ENCODE peak calls at places on chromosomes 16 and 17, in six cellular contexts. L, Y, O, Z, A and I are unnamed samples.
A peak's percentile ranks its signal among the peaks of the same experiment; 100 is the strongest.

GRCh38 chr17:77882481-77883212 is 75.9 kb upstream of the TNRC6C start:
- DNase-seq in Y (no peak), A (peak; percentile 38), Z (peak; percentile 83), L (peak; percentile 47), O (peak; percentile 85), I (peak; percentile 31)

GRCh38 chr17:67638871-67639270 is 78.9 kb upstream of the NOL11 start:
- DNase-seq in A (no peak), O (no peak), Y (no peak), L (no peak), Z (no peak), I (no peak)

GRCh38 chr16:88705076-88705684 is 1.0 kb downstream of the RNF166 start:
- DNase-seq in Z (peak; percentile 78), A (peak; percentile 37), O (peak; percentile 17), Y (no peak), L (no peak), I (no peak)

GRCh38 chr16:9275816-9276354 is 184.4 kb downstream of the HAPSTR1 start:
- DNase-seq in Y (no peak), Z (no peak), A (no peak), O (no peak), L (no peak), I (no peak)

GRCh38 chr16:82769845-82770244 is 143.1 kb downstream of the CDH13 start:
- DNase-seq in Z (no peak), A (no peak), Y (no peak), L (no peak), O (no peak), I (no peak)

GRCh38 chr16:27786881-27787625 is 237.1 kb downstream of the KATNIP start:
- DNase-seq in Y (no peak), L (no peak), A (no peak), Z (no peak), O (no peak), I (no peak)

GRCh38 chr17:45143767-45144198 is 4.5 kb upstream of the HEXIM1 start:
- DNase-seq in A (peak; percentile 91), Z (peak; percentile 92), L (peak; percentile 83), O (peak; percentile 74), Y (peak; percentile 56), I (no peak)

GRCh38 chr17:81667754-81668153 is 1.2 kb downstream of the CCDC137 start:
- DNase-seq in A (no peak), O (no peak), L (no peak), Z (peak; percentile 19), Y (no peak), I (no peak)

GRCh38 chr16:68370921-68371651 is 60.3 kb downstream of the PRMT7 start:
- DNase-seq in Y (no peak), Z (no peak), A (no peak), L (no peak), O (no peak), I (no peak)

GRCh38 chr16:67915831-67916723 is 15.6 kb downstream of the CTRL start:
- DNase-seq in L (peak; percentile 53), Z (no peak), Y (no peak), A (no peak), O (no peak), I (no peak)

GRCh38 chr16:81280393-81280792 is 34.4 kb upstream of the GAN start:
- DNase-seq in Y (no peak), Z (no peak), O (peak; percentile 1), L (no peak), A (no peak), I (no peak)

GRCh38 chr17:6305613-6306360 is 129.1 kb downstream of the AIPL1 start:
- DNase-seq in A (no peak), O (no peak), Z (no peak), Y (no peak), L (no peak), I (no peak)

GRCh38 chr16:68354816-68355215 is 44.0 kb downstream of the PRMT7 start:
- DNase-seq in O (no peak), L (no peak), Z (no peak), Y (no peak), A (no peak), I (no peak)

GRCh38 chr17:2700491-2701141 is 10.9 kb downstream of the CLUH start:
- DNase-seq in Z (no peak), A (no peak), Y (no peak), L (no peak), O (no peak), I (no peak)

GRCh38 chr16:77833906-77834599 is 45.7 kb downstream of the VAT1L start:
- DNase-seq in O (peak; percentile 81), Y (no peak), A (peak; percentile 92), L (no peak), Z (peak; percentile 82), I (no peak)

GRCh38 chr16:22029632-22030031 is 21.7 kb downstream of the MOSMO start:
- DNase-seq in O (no peak), L (no peak), Y (no peak), A (no peak), Z (no peak), I (no peak)

DNA sequence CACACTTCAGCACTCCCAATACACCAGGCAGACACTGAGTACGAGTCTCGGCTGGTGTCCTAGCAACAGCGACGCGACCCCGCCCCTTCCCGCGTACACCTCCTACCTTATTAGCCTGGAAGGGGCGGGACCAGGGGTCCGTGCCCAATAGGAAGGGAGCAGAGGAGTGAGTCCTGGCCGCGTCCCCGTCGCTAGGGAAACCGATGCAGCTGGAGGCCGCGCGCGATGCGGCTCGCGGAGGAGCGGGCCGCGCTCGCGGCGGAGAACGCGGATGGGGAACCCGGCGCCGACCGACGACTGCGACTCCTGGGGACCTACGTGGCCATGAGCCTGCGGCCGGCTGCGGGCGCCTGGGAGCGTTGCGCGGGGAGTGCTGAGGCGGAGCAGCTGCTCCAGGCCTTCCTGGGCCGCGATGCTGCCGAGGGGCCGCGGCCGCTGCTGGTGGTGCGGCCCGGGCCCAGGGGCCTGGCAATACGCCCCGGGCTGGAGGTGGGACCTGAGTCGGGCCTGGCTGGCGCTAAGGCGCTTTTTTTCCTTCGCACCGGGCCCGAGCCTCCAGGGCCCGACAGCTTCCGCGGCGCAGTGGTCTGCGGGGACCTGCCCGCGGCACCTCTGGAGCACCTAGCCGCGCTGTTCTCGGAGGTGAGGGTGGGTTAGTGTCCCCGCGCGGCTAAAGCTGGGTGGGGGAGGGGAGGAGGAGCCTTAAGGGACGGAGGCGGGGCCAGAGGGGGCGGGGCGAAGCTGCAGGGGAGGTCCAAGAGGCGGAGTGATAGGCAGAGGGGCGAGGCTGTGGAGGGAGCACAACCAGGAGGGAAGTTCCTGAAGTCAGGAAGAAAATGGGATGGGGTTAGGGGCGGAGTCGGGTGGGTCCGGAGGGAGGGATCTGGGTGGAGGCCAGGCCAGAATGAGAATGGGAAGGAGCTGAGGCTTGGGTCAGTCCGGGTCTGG is at the start of gene DNAH9:
- DNase-seq in L (peak; percentile 98), Y (no peak), O (peak; percentile 59), A (peak; percentile 20), Z (peak; percentile 64), I (peak; percentile 77)
- H3K4me3 ChIP-seq in L (peak within 1 kb of the TSS; percentile 79), Y (peak within 1 kb of the TSS; percentile 3), O (no peak within 1 kb of the TSS), A (no peak within 1 kb of the TSS), Z (peak within 1 kb of the TSS; percentile 25), I (peak within 1 kb of the TSS; percentile 49)

GRCh38 chr17:40014375-40014980 is 762 bp upstream of the CSF3 start:
- DNase-seq in A (no peak), Z (no peak), L (no peak), Y (no peak), O (no peak), I (no peak)

GRCh38 chr17:40015998-40016691 is 905 bp downstream of the CSF3 start:
- DNase-seq in Z (no peak), O (no peak), Y (no peak), A (no peak), L (no peak), I (no peak)

GRCh38 chr17:40017422-40018080 is 2.3 kb downstream of the CSF3 start:
- DNase-seq in Z (no peak), A (no peak), O (no peak), L (no peak), Y (no peak), I (no peak)

GRCh38 chr17:40016692-40017000 is 1.4 kb downstream of the CSF3 start:
- DNase-seq in L (no peak), A (no peak), Y (no peak), O (no peak), Z (no peak), I (no peak)

DNA sequence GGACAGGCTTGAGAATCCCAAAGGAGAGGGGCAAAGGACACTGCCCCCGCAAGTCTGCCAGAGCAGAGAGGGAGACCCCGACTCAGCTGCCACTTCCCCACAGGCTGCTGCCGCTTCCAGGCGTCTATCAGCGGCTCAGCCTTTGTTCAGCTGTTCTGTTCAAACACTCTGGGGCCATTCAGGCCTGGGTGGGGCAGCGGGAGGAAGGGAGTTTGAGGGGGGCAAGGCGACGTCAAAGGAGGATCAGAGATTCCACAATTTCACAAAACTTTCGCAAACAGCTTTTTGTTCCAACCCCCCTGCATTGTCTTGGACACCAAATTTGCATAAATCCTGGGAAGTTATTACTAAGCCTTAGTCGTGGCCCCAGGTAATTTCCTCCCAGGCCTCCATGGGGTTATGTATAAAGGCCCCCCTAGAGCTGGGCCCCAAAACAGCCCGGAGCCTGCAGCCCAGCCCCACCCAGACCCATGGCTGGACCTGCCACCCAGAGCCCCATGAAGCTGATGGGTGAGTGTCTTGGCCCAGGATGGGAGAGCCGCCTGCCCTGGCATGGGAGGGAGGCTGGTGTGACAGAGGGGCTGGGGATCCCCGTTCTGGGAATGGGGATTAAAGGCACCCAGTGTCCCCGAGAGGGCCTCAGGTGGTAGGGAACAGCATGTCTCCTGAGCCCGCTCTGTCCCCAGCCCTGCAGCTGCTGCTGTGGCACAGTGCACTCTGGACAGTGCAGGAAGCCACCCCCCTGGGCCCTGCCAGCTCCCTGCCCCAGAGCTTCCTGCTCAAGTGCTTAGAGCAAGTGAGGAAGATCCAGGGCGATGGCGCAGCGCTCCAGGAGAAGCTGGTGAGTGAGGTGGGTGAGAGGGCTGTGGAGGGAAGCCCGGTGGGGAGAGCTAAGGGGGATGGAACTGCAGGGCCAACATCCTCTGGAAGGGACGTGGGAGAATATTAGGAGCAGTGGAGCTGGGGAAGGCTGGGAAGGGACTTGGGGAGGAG is at the start of gene CSF3:
- DNase-seq in L (peak; percentile 33), Y (no peak), A (no peak), Z (no peak), O (no peak), I (no peak)
- H3K4me3 ChIP-seq in L (no peak within 1 kb of the TSS), Y (no peak within 1 kb of the TSS), A (no peak within 1 kb of the TSS), Z (no peak within 1 kb of the TSS), O (no peak within 1 kb of the TSS), I (no peak within 1 kb of the TSS)

GRCh38 chr17:46770439-46770817 is 48.1 kb downstream of the WNT3 start:
- DNase-seq in Y (no peak), Z (no peak), O (no peak), L (no peak), A (no peak), I (no peak)
- H3K4me3 ChIP-seq in Y (no peak overlapping the region), Z (peak overlapping the region; percentile 68), O (no peak overlapping the region), L (no peak overlapping the region), A (no peak overlapping the region), I (peak overlapping the region; percentile 57)

DNA sequence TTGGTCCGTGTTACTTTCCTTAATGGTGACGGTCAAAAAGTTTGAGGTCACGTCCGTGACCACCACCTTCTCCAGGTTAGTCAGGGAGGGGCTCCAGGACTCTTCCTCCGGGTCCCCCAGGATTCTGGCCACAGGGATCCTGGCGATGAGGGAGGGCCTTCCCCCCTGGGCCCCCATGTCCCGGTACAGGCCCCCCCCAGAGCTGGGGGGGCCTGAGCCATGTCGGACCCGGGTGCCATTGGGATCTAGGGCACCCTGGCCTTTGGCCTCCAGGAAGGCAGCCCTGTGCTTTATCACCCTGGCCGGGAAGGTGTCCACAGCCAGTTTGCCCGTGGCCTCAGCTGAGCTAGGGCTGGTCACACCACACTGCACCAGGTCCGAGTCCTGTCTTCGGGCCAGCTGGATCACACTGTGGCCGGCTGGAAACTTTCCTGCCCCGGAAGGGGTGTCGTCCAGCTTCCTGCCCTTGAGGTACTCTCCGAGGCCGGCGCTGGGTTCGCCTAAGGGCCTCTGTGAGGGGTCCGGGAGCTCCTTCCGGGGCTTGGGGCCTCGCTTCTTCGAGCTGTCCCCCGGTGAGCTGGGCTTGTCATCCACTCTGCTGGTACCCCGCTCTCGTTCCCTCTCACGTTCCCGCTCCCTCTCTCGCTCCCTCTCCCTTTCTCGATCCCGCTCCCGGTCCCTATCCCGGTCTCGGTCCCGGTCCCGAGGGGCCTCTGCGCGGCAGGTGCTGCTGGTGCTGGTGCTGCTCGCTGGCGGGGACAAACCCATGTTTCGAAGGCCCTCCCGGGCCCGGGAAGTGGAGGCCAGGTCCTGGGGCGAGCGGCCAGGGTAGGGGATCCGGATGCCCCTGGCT is 2.0 kb downstream of the CBX8 start:
- DNase-seq in O (no peak), Z (no peak), A (no peak), Y (no peak), L (no peak), I (no peak)
- H3K4me3 ChIP-seq in O (no peak overlapping the region), Z (no peak overlapping the region), A (peak overlapping the region; percentile 20), Y (no peak overlapping the region), L (no peak overlapping the region), I (no peak overlapping the region)